ENCODE peak calls at places on chromosomes 11 and 22, in eight cellular contexts. W is dorsolateral prefrontal cortex, L is endothelial cell of umbilical vein, K is heart right ventricle, D is right lobe of liver, S is tibial nerve, B is aorta, M is body of pancreas. R is an unnamed sample.

GRCh38 chr11:46673713-46674462 is 26.5 kb downstream of the ARHGAP1 start:
- DNase-seq in D (no peak), M (peak), L (no peak), W (no peak), S (no peak), K (no peak), B (peak), R (no peak)

GRCh38 chr11:65695459-65696241 is 16.4 kb upstream of the KAT5 start:
- DNase-seq in S (no peak), K (peak), B (no peak), L (peak), W (peak), D (no peak), M (peak), R (peak)

GRCh38 chr22:45998638-45999378 is 21.8 kb upstream of the WNT7B start:
- DNase-seq in B (no peak), M (no peak), L (no peak), K (no peak), S (no peak), W (no peak), D (no peak), R (peak)

GRCh38 chr11:35322321-35322979 is 96.9 kb downstream of the SLC1A2 start:
- DNase-seq in M (no peak), B (no peak), S (no peak), L (no peak), K (no peak), D (no peak), W (no peak), R (no peak)

GRCh38 chr11:124748481-124749338 is 3.3 kb downstream of the VSIG2 start:
- DNase-seq in W (no peak), M (no peak), B (no peak), D (no peak), K (no peak), S (no peak), L (peak), R (peak)

GRCh38 chr22:50190182-50190951 is 4.7 kb downstream of the TRABD start:
- DNase-seq in L (peak), M (peak), B (peak), S (peak), D (peak), W (no peak), K (peak), R (peak)

GRCh38 chr11:26187639-26188038 is 144.3 kb upstream of the ANO3 start:
- DNase-seq in L (peak), S (no peak), B (no peak), W (no peak), K (no peak), D (no peak), M (peak), R (peak)

GRCh38 chr11:104254347-104254746 is 90.4 kb upstream of the PDGFD start:
- DNase-seq in W (no peak), M (peak), D (no peak), B (no peak), K (peak), S (no peak), L (peak), R (peak)

GRCh38 chr11:65096926-65097325 is 912 bp downstream of the VPS51 start:
- DNase-seq in L (no peak), M (no peak), B (no peak), D (no peak), S (no peak), K (no peak), W (no peak), R (no peak)

GRCh38 chr11:64305691-64306562 is 603 bp downstream of the ESRRA start:
- DNase-seq in M (peak), W (peak), D (peak), K (peak), L (peak), B (peak), S (no peak), R (peak)

GRCh38 chr11:111660822-111661221 is 58.6 kb downstream of the SIK2 start:
- DNase-seq in L (no peak), S (no peak), M (no peak), D (no peak), B (no peak), K (no peak), W (no peak), R (no peak)

GRCh38 chr22:20015971-20016733 is 471 bp downstream of the ARVCF start:
- DNase-seq in D (peak), W (no peak), L (peak), K (no peak), M (peak), B (peak), S (no peak), R (no peak)

GRCh38 chr22:40484906-40485660 is 114.7 kb downstream of the SGSM3 start:
- DNase-seq in B (no peak), S (no peak), D (no peak), W (no peak), K (no peak), L (no peak), M (no peak), R (no peak)

GRCh38 chr11:116376054-116376453 is 396.7 kb downstream of the BUD13 start:
- DNase-seq in S (no peak), L (no peak), W (no peak), B (no peak), D (no peak), M (no peak), K (no peak), R (no peak)

GRCh38 chr11:62427630-62428233 is 8.9 kb downstream of the SCGB1A1 start:
- DNase-seq in B (no peak), W (no peak), D (no peak), L (no peak), M (no peak), K (no peak), S (no peak), R (no peak)

GRCh38 chr11:89477175-89477574 is 14.0 kb downstream of the NOX4 start:
- DNase-seq in B (no peak), L (no peak), M (peak), D (no peak), S (no peak), W (no peak), K (no peak), R (no peak)

GRCh38 chr22:40753114-40753513 is 66.0 kb downstream of the SLC25A17 start:
- DNase-seq in B (no peak), W (peak), D (no peak), L (no peak), K (no peak), S (no peak), M (no peak), R (no peak)

DNA sequence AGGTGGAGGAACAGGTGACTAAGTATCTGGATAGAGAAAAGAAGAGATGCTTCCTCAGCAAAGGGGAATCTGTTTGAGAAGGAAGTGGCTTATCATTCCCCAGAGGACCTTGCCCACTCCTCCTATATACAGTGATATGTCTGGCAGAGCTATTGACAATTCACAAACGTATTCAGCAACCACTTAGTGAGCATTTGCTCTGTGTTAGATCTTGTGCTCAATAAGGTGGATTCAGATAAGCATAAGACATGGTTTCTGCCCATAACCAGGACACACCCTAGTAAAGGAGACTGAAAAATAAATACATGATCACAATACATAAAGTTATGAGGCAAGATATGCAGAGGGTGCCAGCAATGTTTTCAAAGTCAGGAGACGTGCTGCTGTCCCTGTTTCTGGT is 1.4 kb downstream of the TMEM9B start:
- DNase-seq in K (no peak), D (no peak), W (no peak), B (no peak), S (no peak), L (no peak), M (no peak), R (no peak)
- H3K4me3 ChIP-seq in K (no peak), D (peak), W (peak), B (no peak), S (no peak), L (no peak), M (no peak), R (no peak)

DNA sequence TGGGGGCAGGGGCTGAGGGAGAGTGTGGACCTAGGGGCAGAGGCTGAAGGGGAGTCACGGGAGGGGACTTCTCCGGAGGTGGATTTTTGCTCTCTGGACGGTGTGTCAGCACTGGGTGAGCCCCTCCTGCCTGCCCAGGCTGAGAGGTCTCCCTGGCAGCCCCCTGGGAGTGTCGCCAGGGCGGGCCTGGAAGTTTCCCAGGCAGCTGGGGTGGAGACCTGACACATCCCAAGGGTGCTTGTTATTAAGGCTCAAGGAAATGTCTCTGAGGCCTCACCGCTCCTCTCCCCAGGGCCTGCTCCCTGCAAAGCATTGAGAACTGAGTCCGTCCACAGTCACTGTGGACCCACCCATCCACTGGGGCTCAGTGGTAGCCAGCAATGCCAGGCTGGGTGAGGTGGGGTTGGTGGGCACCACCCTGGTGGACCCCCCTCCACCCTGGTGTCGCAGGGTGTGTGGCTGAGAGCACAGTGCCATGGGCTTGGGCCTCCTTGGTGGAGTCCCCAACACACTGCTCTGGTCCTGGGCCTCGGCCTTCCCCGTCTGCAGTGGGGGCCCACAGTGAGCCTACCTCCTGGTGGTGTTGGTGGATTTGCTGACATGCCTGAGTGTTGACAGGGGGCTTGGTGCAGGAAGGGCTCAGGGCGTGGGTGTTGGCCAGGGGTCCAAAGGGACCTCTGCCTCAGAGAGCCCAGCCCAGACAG is 2.5 kb downstream of the CD81 start:
- DNase-seq in B (peak), M (no peak), W (no peak), D (no peak), L (no peak), S (no peak), K (no peak), R (no peak)
- H3K27ac ChIP-seq in B (peak), M (peak), W (peak), D (peak), L (peak), S (peak), K (peak), R (peak)

DNA sequence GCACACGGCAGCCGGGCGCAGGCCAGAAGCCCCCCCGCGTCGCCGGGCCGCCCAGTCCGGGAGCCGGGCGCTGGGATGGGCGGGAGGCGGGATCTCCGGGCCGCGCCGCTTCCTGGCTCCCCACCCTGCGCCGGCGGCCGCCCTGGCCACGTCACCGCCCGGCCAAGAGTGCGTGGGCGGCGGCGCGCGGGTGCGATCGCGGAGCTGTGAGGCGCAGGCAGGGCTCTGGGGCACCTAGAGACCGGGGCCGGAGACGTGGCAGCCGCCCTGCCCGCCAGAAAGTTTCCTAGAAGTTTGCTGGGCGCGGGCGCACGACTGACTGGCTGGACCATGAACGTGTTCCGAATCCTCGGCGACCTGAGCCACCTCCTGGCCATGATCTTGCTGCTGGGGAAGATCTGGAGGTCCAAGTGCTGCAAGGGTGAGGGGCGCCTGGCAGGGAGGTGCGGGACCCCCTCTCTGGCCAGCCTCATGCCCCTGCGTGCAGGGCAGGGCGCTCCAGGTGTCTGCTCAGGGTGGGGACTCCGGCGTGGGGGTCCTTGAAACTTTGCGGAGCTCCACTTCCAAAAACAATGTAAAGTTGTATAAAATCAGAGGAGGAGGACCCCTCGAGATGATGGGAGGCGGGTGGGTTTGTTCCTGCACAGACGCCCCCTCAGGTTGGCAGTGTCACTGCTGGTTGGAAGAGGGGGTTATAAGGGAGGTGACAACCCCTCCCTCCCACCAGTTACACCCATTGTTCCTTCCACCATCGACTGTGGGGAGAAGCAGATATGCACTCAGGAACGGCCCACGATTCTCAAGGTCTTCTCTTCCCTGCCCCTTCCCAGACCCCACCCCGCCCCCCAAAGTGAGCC is at the start of gene KDELR3:
- DNase-seq in K (peak), S (peak), B (peak), D (peak), W (no peak), M (peak), L (peak), R (peak)
- H3K4me3 ChIP-seq in K (peak), S (peak), B (peak), D (peak), W (peak), M (no peak), L (peak), R (peak)

GRCh38 chr11:78350101-78350645 is 67.4 kb downstream of the GAB2 start:
- DNase-seq in W (no peak), M (no peak), K (peak), B (no peak), L (peak), S (no peak), D (no peak), R (no peak)
- H3K27ac ChIP-seq in W (peak), M (no peak), K (peak), B (peak), L (peak), S (peak), D (peak), R (peak)